ENCODE peak calls at places on chromosomes 11 and 22, in seven cellular contexts. X is keratinocyte; N is endothelial cell of umbilical vein; U is CD8-positive, alpha-beta T cell; Z is IMR-90; E is gastrocnemius medialis; H is heart right ventricle. B is an unnamed sample.

GRCh38 chr22:23691748-23692423 is 1.1 kb downstream of the RGL4 start:
- DNase-seq in H (no peak), X (no peak), N (no peak), E (no peak), U (no peak), Z (no peak), B (no peak)

GRCh38 chr11:114237321-114238280 is 58.6 kb upstream of the NNMT start:
- DNase-seq in N (no peak), X (no peak), U (no peak), Z (peak; percentile 2), H (no peak), E (no peak), B (no peak)

GRCh38 chr22:45072322-45072903 is 62.6 kb upstream of the PHF21B start:
- DNase-seq in U (no peak), Z (peak; percentile 81), X (peak; percentile 63), E (no peak), N (no peak), H (no peak), B (no peak)

GRCh38 chr11:27282141-27282590 is 80.8 kb downstream of the CCDC34 start:
- DNase-seq in N (peak; percentile 99), Z (peak; percentile 90), U (no peak), E (no peak), X (no peak), H (peak; percentile 55), B (no peak)

GRCh38 chr11:94219771-94220170 is 84.6 kb upstream of the IZUMO1R start:
- DNase-seq in U (no peak), H (no peak), X (no peak), E (no peak), Z (no peak), N (no peak), B (no peak)

GRCh38 chr11:3934658-3935057 is 79.2 kb downstream of the STIM1 start:
- DNase-seq in H (no peak), E (peak; percentile 50), U (no peak), X (no peak), N (no peak), Z (no peak), B (no peak)

GRCh38 chr11:43359432-43359818 is 705 bp downstream of the TTC17 start:
- DNase-seq in H (no peak), E (peak; percentile 18), N (peak; percentile 58), X (no peak), Z (peak; percentile 28), U (peak; percentile 11), B (no peak)

GRCh38 chr11:64023731-64024710 is 11.7 kb upstream of the FLRT1 start:
- DNase-seq in E (no peak), H (no peak), U (no peak), N (no peak), X (no peak), Z (no peak), B (no peak)

GRCh38 chr22:48837341-48837935 is 990.2 kb downstream of the BRD1 start:
- DNase-seq in Z (no peak), X (no peak), U (no peak), E (no peak), N (no peak), H (no peak), B (no peak)

GRCh38 chr22:49218142-49218541 is 609.5 kb downstream of the BRD1 start:
- DNase-seq in E (no peak), H (no peak), Z (no peak), X (no peak), N (no peak), U (no peak), B (no peak)

GRCh38 chr11:1235615-1236315 is 12.9 kb downstream of the MUC5B start:
- DNase-seq in U (no peak), X (no peak), H (peak; percentile 2), N (no peak), E (no peak), Z (no peak), B (no peak)

GRCh38 chr11:34840736-34841386 is 75.3 kb downstream of the APIP start:
- DNase-seq in X (no peak), E (no peak), Z (peak; percentile 13), H (no peak), U (peak; percentile 7), N (peak; percentile 11), B (no peak)

GRCh38 chr22:35457729-35458546 is 58.0 kb downstream of the MCM5 start:
- DNase-seq in X (no peak), H (no peak), E (no peak), Z (peak; percentile 34), U (no peak), N (no peak), B (no peak)

GRCh38 chr11:111069076-111069475 is 176.4 kb upstream of the POU2AF2 start:
- DNase-seq in U (no peak), H (no peak), N (peak; percentile 57), E (no peak), Z (peak; percentile 81), X (no peak), B (no peak)

GRCh38 chr11:119342362-119343130 is 1.9 kb upstream of the C1QTNF5 start:
- DNase-seq in E (peak; percentile 18), N (no peak), H (no peak), U (no peak), Z (no peak), X (no peak), B (no peak)

GRCh38 chr22:27804683-27805297 is 3.2 kb upstream of the MN1 start:
- DNase-seq in Z (peak; percentile 64), X (no peak), E (peak; percentile 72), U (peak; percentile 49), N (peak; percentile 67), H (peak; percentile 70), B (no peak)

GRCh38 chr11:106520146-106520912 is 442.9 kb downstream of the AASDHPPT start:
- DNase-seq in U (no peak), N (no peak), X (no peak), E (no peak), Z (no peak), H (no peak), B (no peak)

GRCh38 chr11:119739021-119739703 is 10.2 kb upstream of the NECTIN1 start:
- DNase-seq in Z (no peak), E (no peak), N (no peak), X (no peak), H (no peak), U (no peak), B (no peak)

GRCh38 chr11:94664336-94664735 is 97.2 kb downstream of the PIWIL4 start:
- DNase-seq in Z (no peak), U (no peak), E (peak; percentile 35), X (no peak), H (no peak), N (peak; percentile 23), B (no peak)

GRCh38 chr22:36391648-36392047 is 3.9 kb upstream of the MYH9 start:
- DNase-seq in U (no peak), E (no peak), H (no peak), X (no peak), Z (no peak), N (no peak), B (no peak)

GRCh38 chr11:78056093-78056492 is 7.6 kb upstream of the THRSP start:
- DNase-seq in N (no peak), H (no peak), E (no peak), X (no peak), Z (no peak), U (no peak), B (no peak)
- TF ChIP-seq CTCF in N (no peak), H (no peak), E (no peak), X (no peak), Z (no peak), U (no peak), B (no peak)

DNA sequence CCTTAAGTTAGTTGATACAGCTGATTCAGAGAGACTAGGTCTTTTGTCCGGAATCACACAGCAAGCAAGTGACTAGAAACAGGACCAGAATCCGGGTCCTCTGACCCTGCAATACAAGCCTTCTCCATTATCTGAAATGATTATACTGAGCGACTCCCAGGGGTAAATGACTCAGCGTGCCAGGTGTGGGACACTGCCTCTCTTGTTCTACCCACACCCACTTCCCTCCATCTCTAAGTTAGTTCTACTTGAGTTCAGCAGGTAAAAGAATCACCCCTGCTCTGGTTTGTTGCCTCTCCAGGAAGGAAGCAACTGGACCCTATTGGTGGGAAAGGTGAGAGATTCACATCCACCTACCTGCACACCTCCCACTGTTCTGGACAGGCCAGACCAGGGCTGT is 156.9 kb downstream of the DBX1 start:
- DNase-seq in H (no peak), N (no peak), X (no peak), U (no peak), Z (no peak), E (no peak), B (no peak)
- H3K9me3 ChIP-seq in H (no peaks in the 10 kb centered on the region), N (no peaks in the 10 kb centered on the region), X (no peaks in the 10 kb centered on the region), U (no peaks in the 10 kb centered on the region), Z (no peaks in the 10 kb centered on the region), E (no peaks in the 10 kb centered on the region), B (no peaks in the 10 kb centered on the region)

GRCh38 chr22:30204015-30204741 is 42.4 kb downstream of the LIF start:
- DNase-seq in X (no peak), H (no peak), N (no peak), U (no peak), E (no peak), Z (no peak), B (no peak)

GRCh38 chr22:30204742-30205111 is 41.8 kb downstream of the LIF start:
- DNase-seq in X (no peak), H (no peak), N (no peak), U (no peak), E (no peak), Z (peak; percentile 84), B (no peak)

GRCh38 chr22:30206964-30207363 is 39.6 kb downstream of the LIF start:
- DNase-seq in N (peak; percentile 21), Z (peak; percentile 99), U (no peak), X (no peak), H (no peak), E (peak; percentile 45), B (no peak)

GRCh38 chr22:30202531-30203006 is 44.0 kb downstream of the LIF start:
- DNase-seq in X (no peak), E (no peak), N (no peak), Z (peak; percentile 69), H (no peak), U (no peak), B (no peak)

GRCh38 chr22:30205281-30206115 is 41.1 kb downstream of the LIF start:
- DNase-seq in X (no peak), H (peak; percentile 52), N (no peak), Z (peak; percentile 100), U (no peak), E (peak; percentile 77), B (no peak)
- H3K4me3 ChIP-seq in X (no peak overlapping the region), H (no peak overlapping the region), N (no peak overlapping the region), Z (no peak overlapping the region), U (no peak overlapping the region), E (no peak overlapping the region), B (no peak overlapping the region)

DNA sequence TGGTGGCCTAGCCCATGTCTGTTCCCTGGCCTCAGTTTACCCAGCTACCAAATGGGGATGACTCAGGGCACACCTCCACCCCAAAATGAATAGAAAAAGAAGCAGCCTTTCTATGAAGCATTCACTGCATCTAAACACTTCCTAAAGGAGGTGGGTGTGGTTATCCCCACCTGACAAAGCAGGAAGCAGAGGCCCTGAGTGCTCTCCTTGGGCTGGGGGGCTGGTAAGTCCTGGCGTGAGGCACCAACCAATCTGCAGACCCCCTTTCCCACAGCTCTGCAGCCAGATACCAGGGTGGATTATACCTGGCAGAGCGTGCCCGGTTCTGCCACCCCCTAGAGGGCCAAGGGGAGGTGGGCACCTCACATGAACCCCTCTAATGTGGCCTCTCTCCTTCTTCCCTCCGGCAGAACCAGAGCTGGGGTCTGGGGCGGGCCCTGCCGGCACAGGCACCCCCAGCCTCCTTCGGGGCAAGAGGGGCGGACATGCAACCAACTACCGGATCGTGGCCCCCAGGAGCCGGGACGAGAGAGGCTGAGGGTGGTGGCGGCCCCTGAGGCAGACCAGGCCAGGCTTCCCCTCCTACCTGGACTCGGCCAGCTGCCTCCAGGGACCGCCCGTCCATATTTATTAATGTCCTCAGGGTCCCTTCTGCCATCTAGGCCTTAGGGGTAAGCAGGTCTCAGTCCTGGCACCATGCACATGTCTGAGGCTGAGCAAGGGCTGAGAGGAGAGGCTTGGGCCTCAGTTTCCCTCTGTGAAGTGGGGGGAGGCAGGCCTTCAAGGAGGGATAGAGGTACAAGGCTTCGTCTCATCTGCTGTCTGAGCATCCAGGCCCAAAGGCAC is 9.2 kb downstream of the RHBDD3 start:
- DNase-seq in U (no peak), X (no peak), H (no peak), N (no peak), Z (no peak), E (no peak), B (no peak)
- TF ChIP-seq CTCF in U (no peak), X (no peak), H (no peak), N (no peak), Z (no peak), E (no peak), B (no peak)